ENCODE peak calls at places on chromosome 6, in six cellular contexts. Z, H, N, A, C and O are unnamed samples.
A peak's percentile ranks its signal among the peaks of the same experiment; 100 is the strongest.

GRCh38 chr6:79267128-79267527 is 32.6 kb upstream of the HMGN3 start:
- DNase-seq in Z (no peak), N (no peak), H (no peak), A (no peak), C (no peak), O (no peak)

GRCh38 chr6:140001005-140001404 is 626.6 kb upstream of the CITED2 start:
- DNase-seq in N (no peak), Z (no peak), H (no peak), A (no peak), C (no peak), O (no peak)

GRCh38 chr6:155524249-155524651 is 68.6 kb upstream of the NOX3 start:
- DNase-seq in N (no peak), A (no peak), H (no peak), Z (no peak), C (no peak), O (no peak)

GRCh38 chr6:391559-392440 is at the start of gene IRF4:
- DNase-seq in Z (peak; percentile 76), C (no peak), N (no peak), A (peak; percentile 84), H (peak; percentile 78), O (no peak)

GRCh38 chr6:126937426-126937825 is 181.0 kb upstream of the RSPO3 start:
- DNase-seq in Z (no peak), H (no peak), A (no peak), N (no peak), C (no peak), O (no peak)

GRCh38 chr6:111478749-111479148 is 4.3 kb downstream of the REV3L start:
- DNase-seq in H (no peak), A (no peak), N (peak; percentile 42), Z (no peak), C (no peak), O (no peak)

GRCh38 chr6:119269266-119270103 is 80.1 kb downstream of the MAN1A1 start:
- DNase-seq in C (no peak), Z (no peak), H (no peak), A (no peak), N (no peak), O (no peak)

GRCh38 chr6:12182676-12183075 is 107.5 kb upstream of the EDN1 start:
- DNase-seq in C (no peak), A (no peak), N (no peak), Z (no peak), H (no peak), O (no peak)

GRCh38 chr6:149963212-149963461 is 606 bp upstream of the ULBP1 start:
- DNase-seq in C (no peak), A (peak; percentile 67), H (no peak), Z (no peak), N (no peak), O (no peak)

GRCh38 chr6:117448011-117448410 is 22.3 kb upstream of the ROS1 start:
- DNase-seq in A (no peak), Z (no peak), H (no peak), N (no peak), C (no peak), O (no peak)

GRCh38 chr6:117451607-117452164 is 25.9 kb upstream of the ROS1 start:
- DNase-seq in C (no peak), H (no peak), N (no peak), Z (no peak), A (no peak), O (no peak)

GRCh38 chr6:117446851-117447250 is 21.1 kb upstream of the ROS1 start:
- DNase-seq in C (no peak), Z (no peak), A (no peak), H (no peak), N (no peak), O (no peak)

GRCh38 chr6:117449549-117450439 is 24.1 kb upstream of the ROS1 start:
- DNase-seq in N (peak; percentile 40), Z (no peak), A (peak; percentile 56), H (no peak), C (peak; percentile 31), O (peak; percentile 67)

GRCh38 chr6:117448732-117449131 is 23.0 kb upstream of the ROS1 start:
- DNase-seq in N (no peak), A (no peak), Z (no peak), H (no peak), C (no peak), O (no peak)
- TF ChIP-seq POLR2AphosphoS5 in N (no peak), A (no peak), Z (no peak), H (no peak), C (no peak), O (no peak)

GRCh38 chr6:26088344-26088743 is 1.1 kb downstream of the HFE start:
- DNase-seq in Z (no peak), H (no peak), N (no peak), C (no peak), A (no peak), O (no peak)
- TF ChIP-seq POLR2AphosphoS5 in Z (no peak), H (no peak), N (no peak), C (peak; percentile 40), A (no peak), O (no peak)

DNA sequence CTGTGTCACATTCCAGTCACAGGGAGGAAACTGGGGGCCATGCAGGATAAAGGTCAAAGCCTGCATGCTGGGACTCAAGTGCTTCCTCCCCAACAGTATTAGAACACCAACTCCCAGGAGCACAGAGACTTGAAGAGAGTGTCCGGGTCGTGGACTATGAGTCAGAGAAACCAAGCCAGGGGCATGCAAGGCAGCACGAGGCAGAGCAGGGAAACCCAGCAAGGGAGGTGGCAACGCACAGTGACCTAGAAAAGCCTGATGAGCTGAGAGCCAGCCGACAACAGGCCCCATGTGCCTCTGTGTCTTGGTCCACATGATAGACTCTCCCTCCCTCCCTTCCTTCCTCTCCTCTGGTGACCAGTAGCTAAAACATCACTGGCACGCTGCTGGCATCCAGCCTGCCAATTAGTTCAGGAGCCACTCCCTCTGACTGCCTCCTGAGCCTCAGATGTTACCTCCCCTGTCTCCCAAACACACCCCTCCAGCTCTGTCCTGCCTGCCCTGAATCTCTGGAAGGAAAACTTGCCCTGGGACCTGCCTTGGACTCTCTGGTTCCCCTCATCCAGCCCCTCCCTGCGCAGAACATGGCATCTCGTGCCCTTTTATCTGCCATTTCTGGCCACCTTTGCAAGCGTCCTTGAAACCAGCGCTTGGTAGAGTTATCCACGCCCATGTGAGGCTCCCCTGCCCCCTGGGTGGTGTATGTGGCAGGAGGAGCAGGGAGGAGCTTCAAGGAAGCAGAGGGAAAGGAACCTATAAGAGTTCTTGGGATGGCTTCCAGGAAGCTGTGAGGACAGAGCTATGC is 16.2 kb upstream of the RNF39 start:
- DNase-seq in A (no peak), N (no peak), Z (no peak), C (no peak), H (no peak), O (no peak)
- TF ChIP-seq POLR2AphosphoS5 in A (no peak), N (no peak), Z (no peak), C (no peak), H (no peak), O (no peak)

GRCh38 chr6:52931351-52931750 is 21.9 kb upstream of the GSTA3 start:
- DNase-seq in C (no peak), Z (no peak), N (no peak), H (no peak), A (no peak), O (no peak)
- TF ChIP-seq POLR2AphosphoS5 in C (no peak), Z (no peak), N (no peak), H (no peak), A (no peak), O (no peak)